ENCODE peak calls at places on chromosomes 12 and 14, in four cellular contexts. O is adipocyte, M is mucosa of descending colon, I is upper lobe of right lung. V is an unnamed sample.

GRCh38 chr14:71594828-71595227 is 337.4 kb upstream of the RGS6 start:
- DNase-seq in O (peak; percentile 63), M (no peak), I (no peak), V (no peak)

GRCh38 chr14:86279405-86279804 is 749.5 kb downstream of the FLRT2 start:
- DNase-seq in O (no peak), M (no peak), I (no peak), V (no peak)

GRCh38 chr12:121050725-121051124 is 11.7 kb upstream of the OASL start:
- DNase-seq in O (no peak), M (no peak), I (no peak), V (no peak)

GRCh38 chr14:29926228-29926627 is 1.4 kb downstream of the PRKD1 start:
- DNase-seq in O (peak; percentile 28), M (no peak), I (no peak), V (no peak)

GRCh38 chr12:45732250-45732649 is 2.7 kb downstream of the ARID2 start:
- DNase-seq in O (peak; percentile 29), M (no peak), I (no peak), V (no peak)

GRCh38 chr14:58171090-58171489 is 19.1 kb upstream of the ARMH4 start:
- DNase-seq in O (peak; percentile 83), M (peak; percentile 78), I (peak; percentile 82), V (peak; percentile 30)

GRCh38 chr12:52949413-52950331 is 754 bp downstream of the KRT18 start:
- DNase-seq in O (no peak), M (peak; percentile 88), I (peak; percentile 73), V (no peak)

GRCh38 chr14:21267431-21267845 is 1.8 kb downstream of the HNRNPC start:
- DNase-seq in O (peak; percentile 53), M (no peak), I (no peak), V (no peak)

GRCh38 chr12:573226-573625 is 90.0 kb downstream of the NINJ2 start:
- DNase-seq in O (no peak), M (no peak), I (no peak), V (no peak)

GRCh38 chr12:40325349-40325960 is 100.7 kb downstream of the LRRK2 start:
- DNase-seq in O (peak; percentile 18), M (no peak), I (no peak), V (no peak)

GRCh38 chr12:125065753-125066570 is 727 bp downstream of the AACS start:
- DNase-seq in O (no peak), M (peak; percentile 11), I (no peak), V (no peak)

GRCh38 chr14:69612759-69613145 is 1.4 kb downstream of the SUSD6 start:
- DNase-seq in O (peak; percentile 42), M (no peak), I (no peak), V (no peak)

GRCh38 chr14:69610020-69610858 is 1.2 kb upstream of the SUSD6 start:
- DNase-seq in O (peak; percentile 42), M (peak; percentile 33), I (no peak), V (no peak)

GRCh38 chr14:69611264-69612013 is at the start of gene SUSD6:
- DNase-seq in O (peak; percentile 96), M (peak; percentile 91), I (peak; percentile 96), V (peak; percentile 71)

GRCh38 chr14:69612014-69612758 is 790 bp downstream of the SUSD6 start:
- DNase-seq in O (peak; percentile 71), M (peak; percentile 51), I (peak; percentile 73), V (no peak)

GRCh38 chr14:69610859-69611263 is 535 bp upstream of the SUSD6 start:
- DNase-seq in O (peak; percentile 57), M (no peak), I (no peak), V (no peak)
- H3K4me1 ChIP-seq in O (peaks cover 61% of the 10 kb centered on the region), M (peaks cover 54% of the 10 kb centered on the region), I (peaks cover 41% of the 10 kb centered on the region), V (peaks cover 35% of the 10 kb centered on the region)

GRCh38 chr14:100712490-100712889 is 14.2 kb upstream of the DLK1 start:
- DNase-seq in O (no peak), M (no peak), I (no peak), V (no peak)
- H3K4me1 ChIP-seq in O (peaks cover 3% of the 10 kb centered on the region), M (peaks cover 5% of the 10 kb centered on the region), I (peaks cover 3% of the 10 kb centered on the region), V (no peaks in the 10 kb centered on the region)

DNA sequence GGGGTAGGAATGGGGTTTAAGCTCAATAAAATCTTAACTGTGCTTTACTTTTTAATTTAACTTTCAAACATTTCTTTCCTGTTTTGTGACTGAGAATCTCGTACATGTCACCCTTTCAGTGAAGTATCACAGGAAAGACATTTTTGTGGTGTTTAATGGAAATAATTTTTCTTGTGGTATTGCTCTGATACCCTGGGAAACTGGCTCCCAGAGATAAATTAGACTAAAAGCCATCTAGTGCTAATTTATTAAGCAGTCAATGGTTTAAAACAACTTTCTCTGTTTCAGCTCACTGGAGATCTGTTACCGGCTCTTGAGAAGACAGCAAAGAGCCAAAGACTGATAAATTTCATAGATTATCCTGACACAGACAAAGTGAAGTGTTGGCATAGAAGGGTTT is 148.1 kb upstream of the BMP4 start:
- DNase-seq in O (no peak), M (no peak), I (no peak), V (no peak)
- H3K4me1 ChIP-seq in O (peaks cover 21% of the 10 kb centered on the region), M (no peaks in the 10 kb centered on the region), I (no peaks in the 10 kb centered on the region), V (peaks cover 15% of the 10 kb centered on the region)

DNA sequence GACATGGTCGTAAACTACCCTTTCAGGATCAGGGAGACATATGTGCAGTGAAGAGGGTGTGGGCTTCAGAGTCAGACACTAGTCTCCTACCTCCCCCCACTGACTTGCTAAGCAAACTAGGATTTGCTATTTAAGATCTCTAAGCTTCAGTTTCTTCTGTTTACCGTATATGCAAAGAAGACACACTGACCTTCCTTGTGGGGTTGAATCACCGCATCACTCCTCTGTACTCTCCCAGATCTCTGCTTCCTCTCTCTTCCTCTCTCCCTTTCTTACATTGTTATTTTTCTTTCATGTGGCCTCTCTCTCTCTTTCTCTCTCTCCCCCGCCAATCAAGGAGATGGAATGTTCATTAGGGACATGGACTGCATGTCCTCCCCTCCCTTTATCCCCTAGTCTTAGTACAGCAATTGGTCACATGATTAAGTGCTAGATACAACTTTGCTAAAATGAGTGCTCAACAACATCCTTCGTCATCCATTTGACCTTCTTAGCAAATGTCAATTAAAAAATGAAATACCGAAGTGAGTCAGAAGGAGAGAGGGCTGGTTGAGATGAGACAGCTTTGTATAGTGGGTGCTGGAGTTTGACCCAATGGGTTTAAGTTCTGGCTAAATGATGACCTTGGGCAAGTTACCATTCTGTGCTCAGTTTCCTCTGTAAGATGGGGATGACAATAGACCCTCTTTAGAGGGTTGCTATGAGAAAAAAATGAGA is 91.8 kb downstream of the TMX1 start:
- DNase-seq in O (no peak), M (no peak), I (no peak), V (no peak)
- H3K4me1 ChIP-seq in O (peaks cover 73% of the 10 kb centered on the region), M (no peaks in the 10 kb centered on the region), I (peaks cover 16% of the 10 kb centered on the region), V (peaks cover 51% of the 10 kb centered on the region)

DNA sequence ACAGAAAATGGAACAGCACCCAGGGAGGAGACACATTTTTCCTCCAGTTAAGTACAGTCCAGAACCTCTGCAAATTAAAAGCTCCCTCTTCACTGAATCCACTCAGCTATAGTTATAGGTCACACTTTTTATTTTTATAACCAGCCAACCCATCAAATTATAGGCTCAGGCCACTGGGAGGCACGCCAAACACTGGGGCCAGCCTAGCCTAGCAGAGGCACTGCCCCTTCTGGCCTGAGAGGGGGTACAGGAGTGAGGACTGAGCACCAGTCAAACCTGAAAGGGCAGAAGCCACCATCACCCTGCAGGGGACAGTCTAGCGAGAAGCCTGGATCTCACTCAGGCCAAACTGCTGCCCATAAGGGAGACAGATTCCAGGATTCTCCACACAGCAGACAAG is 19.3 kb downstream of the FMNL3 start:
- DNase-seq in O (no peak), M (no peak), I (no peak), V (no peak)
- H3K4me1 ChIP-seq in O (peaks cover 14% of the 10 kb centered on the region), M (no peaks in the 10 kb centered on the region), I (peaks cover 27% of the 10 kb centered on the region), V (peaks cover 15% of the 10 kb centered on the region)

GRCh38 chr12:116919247-116919671 is 8.5 kb downstream of the FBXW8 start:
- DNase-seq in O (no peak), M (peak; percentile 44), I (no peak), V (no peak)

GRCh38 chr12:116920939-116921338 is 10.2 kb downstream of the FBXW8 start:
- DNase-seq in O (no peak), M (no peak), I (no peak), V (no peak)

GRCh38 chr12:116918464-116918863 is 7.7 kb downstream of the FBXW8 start:
- DNase-seq in O (no peak), M (no peak), I (no peak), V (no peak)

GRCh38 chr12:116922194-116922897 is 11.6 kb downstream of the FBXW8 start:
- DNase-seq in O (peak; percentile 54), M (no peak), I (no peak), V (no peak)

DNA sequence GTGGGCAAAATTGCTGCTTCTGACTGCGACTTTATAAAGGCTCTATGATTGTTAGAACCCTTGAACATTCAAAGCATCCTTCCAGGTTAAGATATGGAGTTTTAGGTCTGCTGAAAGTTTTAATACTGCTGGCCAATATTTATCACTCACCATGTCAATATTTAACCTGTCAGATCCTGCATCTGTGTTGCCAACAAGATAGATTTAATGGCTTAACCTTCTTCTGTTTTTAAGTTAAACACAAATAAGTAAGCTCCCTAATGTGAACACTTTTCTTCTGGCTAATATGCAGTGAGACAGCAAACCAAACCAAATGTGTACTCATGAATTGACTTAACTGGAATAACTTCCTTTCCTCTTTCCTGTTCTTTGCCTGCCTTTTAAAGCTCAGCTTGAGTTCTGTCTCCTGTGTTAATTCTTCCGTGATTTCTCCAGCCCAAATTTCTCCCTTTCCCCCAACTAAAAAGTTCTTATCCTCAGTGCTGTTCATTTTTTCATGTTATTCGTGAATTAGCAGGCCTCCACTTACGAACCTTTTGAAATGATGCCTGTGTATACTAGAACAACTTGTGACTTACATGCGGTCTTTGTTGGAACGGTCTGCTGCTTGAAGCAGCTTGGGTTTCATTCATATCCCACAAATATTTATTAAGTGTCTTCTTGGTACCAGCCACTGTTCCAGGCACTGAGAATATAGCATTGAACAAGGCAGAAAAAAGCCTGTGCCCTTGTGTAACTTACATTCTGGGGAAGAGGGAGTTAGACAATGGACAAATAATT is 9.1 kb downstream of the FBXW8 start:
- DNase-seq in O (no peak), M (no peak), I (no peak), V (no peak)
- H3K4me1 ChIP-seq in O (peaks cover 36% of the 10 kb centered on the region), M (peaks cover 34% of the 10 kb centered on the region), I (peaks cover 10% of the 10 kb centered on the region), V (peaks cover 22% of the 10 kb centered on the region)

GRCh38 chr14:68733086-68733621 is 59.7 kb downstream of the ZFP36L1 start:
- DNase-seq in O (no peak), M (peak; percentile 23), I (no peak), V (no peak)
- H3K4me1 ChIP-seq in O (peaks cover 18% of the 10 kb centered on the region), M (peaks cover 7% of the 10 kb centered on the region), I (peaks cover 42% of the 10 kb centered on the region), V (peaks cover 17% of the 10 kb centered on the region)

DNA sequence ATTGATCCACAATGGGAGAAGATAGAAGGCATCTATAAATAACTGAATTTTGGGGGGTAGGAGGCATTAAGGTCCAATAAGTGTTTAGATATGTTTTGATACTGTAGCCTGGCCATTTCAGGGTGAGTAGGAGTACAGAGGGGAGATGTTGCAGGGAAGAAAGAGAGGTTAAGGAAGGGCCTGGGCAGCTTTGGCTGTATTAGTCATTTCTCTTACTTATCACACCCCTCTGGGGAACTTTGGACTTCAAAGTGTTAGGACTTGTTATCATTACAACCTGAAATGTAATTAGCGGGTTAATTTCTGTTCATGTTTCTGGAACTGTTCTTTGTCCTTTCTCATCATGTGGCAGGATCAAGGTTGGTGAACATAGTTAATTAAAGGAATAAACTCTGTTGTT is 40.3 kb downstream of the SUSD6 start:
- DNase-seq in O (no peak), M (no peak), I (no peak), V (no peak)
- H3K4me1 ChIP-seq in O (peaks cover 37% of the 10 kb centered on the region), M (peaks cover 79% of the 10 kb centered on the region), I (peaks cover 95% of the 10 kb centered on the region), V (peaks cover 54% of the 10 kb centered on the region)

GRCh38 chr12:56723352-56723751 is 1.7 kb downstream of the NACA start:
- DNase-seq in O (no peak), M (no peak), I (no peak), V (no peak)
- H3K4me1 ChIP-seq in O (peaks cover 56% of the 10 kb centered on the region), M (peaks cover 37% of the 10 kb centered on the region), I (peaks cover 53% of the 10 kb centered on the region), V (peaks cover 45% of the 10 kb centered on the region)

V was measured in thoracic aorta.